ENCODE peak calls at places on chromosomes 6 and 20, in ten cellular contexts. One of them, this sample, is unnamed.

GRCh38 chr20:4449977-4450715 is 271.6 kb upstream of the PRND start:
- DNase-seq in stimulated activated effector memory CD8-positive, alpha-beta T cell treated with anti-CD3 and anti-CD28 coated beads, Interleukin-12 subunit alpha, Interleukin-12 subunit beta, amount 100 ng/mL, for 72 hours: peak
- DNase-seq in SK-N-MC: no peak
- DNase-seq in activated CD4-positive, alpha-beta T cell treated with anti-CD3 and anti-CD28 coated beads for 48 hours: peak
- DNase-seq in lower leg skin: no peak
- DNase-seq in fibroblast of pulmonary artery: peak
- DNase-seq in AML-193: no peak
- DNase-seq in HEK293T: peak
- DNase-seq in hepatocyte: peak
- DNase-seq in CD8-positive, alpha-beta T cell: no peak
- DNase-seq in this sample: no peak

GRCh38 chr6:124073021-124073420 is 269.4 kb downstream of the NKAIN2 start:
- DNase-seq in stimulated activated effector memory CD8-positive, alpha-beta T cell treated with anti-CD3 and anti-CD28 coated beads, Interleukin-12 subunit alpha, Interleukin-12 subunit beta, amount 100 ng/mL, for 72 hours: no peak
- DNase-seq in SK-N-MC: no peak
- DNase-seq in activated CD4-positive, alpha-beta T cell treated with anti-CD3 and anti-CD28 coated beads for 48 hours: no peak
- DNase-seq in lower leg skin: no peak
- DNase-seq in fibroblast of pulmonary artery: peak
- DNase-seq in AML-193: no peak
- DNase-seq in HEK293T: no peak
- DNase-seq in hepatocyte: no peak
- DNase-seq in CD8-positive, alpha-beta T cell: no peak
- DNase-seq in this sample: no peak

GRCh38 chr6:7106752-7107577 is 796 bp upstream of the RREB1 start:
- DNase-seq in stimulated activated effector memory CD8-positive, alpha-beta T cell treated with anti-CD3 and anti-CD28 coated beads, Interleukin-12 subunit alpha, Interleukin-12 subunit beta, amount 100 ng/mL, for 72 hours: peak
- DNase-seq in SK-N-MC: no peak
- DNase-seq in activated CD4-positive, alpha-beta T cell treated with anti-CD3 and anti-CD28 coated beads for 48 hours: peak
- DNase-seq in lower leg skin: peak
- DNase-seq in fibroblast of pulmonary artery: no peak
- DNase-seq in AML-193: peak
- DNase-seq in HEK293T: no peak
- DNase-seq in hepatocyte: peak
- DNase-seq in CD8-positive, alpha-beta T cell: peak
- DNase-seq in this sample: no peak

GRCh38 chr20:32681175-32682084 is 7.7 kb upstream of the C20orf203 start:
- DNase-seq in stimulated activated effector memory CD8-positive, alpha-beta T cell treated with anti-CD3 and anti-CD28 coated beads, Interleukin-12 subunit alpha, Interleukin-12 subunit beta, amount 100 ng/mL, for 72 hours: no peak
- DNase-seq in SK-N-MC: peak
- DNase-seq in activated CD4-positive, alpha-beta T cell treated with anti-CD3 and anti-CD28 coated beads for 48 hours: peak
- DNase-seq in lower leg skin: no peak
- DNase-seq in fibroblast of pulmonary artery: peak
- DNase-seq in AML-193: no peak
- DNase-seq in HEK293T: no peak
- DNase-seq in hepatocyte: peak
- DNase-seq in CD8-positive, alpha-beta T cell: no peak
- DNase-seq in this sample: peak

GRCh38 chr6:3919130-3919628 is 70.0 kb downstream of the FAM50B start:
- DNase-seq in stimulated activated effector memory CD8-positive, alpha-beta T cell treated with anti-CD3 and anti-CD28 coated beads, Interleukin-12 subunit alpha, Interleukin-12 subunit beta, amount 100 ng/mL, for 72 hours: no peak
- DNase-seq in SK-N-MC: no peak
- DNase-seq in activated CD4-positive, alpha-beta T cell treated with anti-CD3 and anti-CD28 coated beads for 48 hours: no peak
- DNase-seq in lower leg skin: peak
- DNase-seq in fibroblast of pulmonary artery: peak
- DNase-seq in AML-193: no peak
- DNase-seq in HEK293T: no peak
- DNase-seq in hepatocyte: no peak
- DNase-seq in CD8-positive, alpha-beta T cell: no peak
- DNase-seq in this sample: no peak

GRCh38 chr6:135117413-135117968 is 62.9 kb upstream of the HBS1L start:
- DNase-seq in stimulated activated effector memory CD8-positive, alpha-beta T cell treated with anti-CD3 and anti-CD28 coated beads, Interleukin-12 subunit alpha, Interleukin-12 subunit beta, amount 100 ng/mL, for 72 hours: no peak
- DNase-seq in SK-N-MC: no peak
- DNase-seq in activated CD4-positive, alpha-beta T cell treated with anti-CD3 and anti-CD28 coated beads for 48 hours: peak
- DNase-seq in lower leg skin: no peak
- DNase-seq in fibroblast of pulmonary artery: no peak
- DNase-seq in AML-193: no peak
- DNase-seq in HEK293T: no peak
- DNase-seq in hepatocyte: no peak
- DNase-seq in CD8-positive, alpha-beta T cell: no peak
- DNase-seq in this sample: peak

GRCh38 chr6:116139917-116140316 is 14.0 kb upstream of the COL10A1 start:
- DNase-seq in stimulated activated effector memory CD8-positive, alpha-beta T cell treated with anti-CD3 and anti-CD28 coated beads, Interleukin-12 subunit alpha, Interleukin-12 subunit beta, amount 100 ng/mL, for 72 hours: no peak
- DNase-seq in SK-N-MC: no peak
- DNase-seq in activated CD4-positive, alpha-beta T cell treated with anti-CD3 and anti-CD28 coated beads for 48 hours: no peak
- DNase-seq in lower leg skin: no peak
- DNase-seq in fibroblast of pulmonary artery: no peak
- DNase-seq in AML-193: no peak
- DNase-seq in HEK293T: no peak
- DNase-seq in hepatocyte: peak
- DNase-seq in CD8-positive, alpha-beta T cell: no peak
- DNase-seq in this sample: no peak

GRCh38 chr20:53751394-53752368 is 158.0 kb upstream of the ZNF217 start:
- DNase-seq in stimulated activated effector memory CD8-positive, alpha-beta T cell treated with anti-CD3 and anti-CD28 coated beads, Interleukin-12 subunit alpha, Interleukin-12 subunit beta, amount 100 ng/mL, for 72 hours: no peak
- DNase-seq in SK-N-MC: no peak
- DNase-seq in activated CD4-positive, alpha-beta T cell treated with anti-CD3 and anti-CD28 coated beads for 48 hours: peak
- DNase-seq in lower leg skin: no peak
- DNase-seq in fibroblast of pulmonary artery: no peak
- DNase-seq in AML-193: peak
- DNase-seq in HEK293T: no peak
- DNase-seq in hepatocyte: no peak
- DNase-seq in CD8-positive, alpha-beta T cell: no peak
- DNase-seq in this sample: peak

GRCh38 chr6:122077603-122078002 is 321.8 kb upstream of the HSF2 start:
- DNase-seq in stimulated activated effector memory CD8-positive, alpha-beta T cell treated with anti-CD3 and anti-CD28 coated beads, Interleukin-12 subunit alpha, Interleukin-12 subunit beta, amount 100 ng/mL, for 72 hours: no peak
- DNase-seq in SK-N-MC: no peak
- DNase-seq in activated CD4-positive, alpha-beta T cell treated with anti-CD3 and anti-CD28 coated beads for 48 hours: no peak
- DNase-seq in lower leg skin: no peak
- DNase-seq in fibroblast of pulmonary artery: no peak
- DNase-seq in AML-193: no peak
- DNase-seq in HEK293T: no peak
- DNase-seq in hepatocyte: no peak
- DNase-seq in CD8-positive, alpha-beta T cell: no peak
- DNase-seq in this sample: no peak

GRCh38 chr20:58637466-58638198 is 13.5 kb upstream of the STX16 start:
- DNase-seq in stimulated activated effector memory CD8-positive, alpha-beta T cell treated with anti-CD3 and anti-CD28 coated beads, Interleukin-12 subunit alpha, Interleukin-12 subunit beta, amount 100 ng/mL, for 72 hours: no peak
- DNase-seq in SK-N-MC: no peak
- DNase-seq in activated CD4-positive, alpha-beta T cell treated with anti-CD3 and anti-CD28 coated beads for 48 hours: no peak
- DNase-seq in lower leg skin: peak
- DNase-seq in fibroblast of pulmonary artery: no peak
- DNase-seq in AML-193: no peak
- DNase-seq in HEK293T: no peak
- DNase-seq in hepatocyte: no peak
- DNase-seq in CD8-positive, alpha-beta T cell: no peak
- DNase-seq in this sample: no peak

GRCh38 chr6:48564036-48564820 is 453.2 kb upstream of the PTCHD4 start:
- DNase-seq in stimulated activated effector memory CD8-positive, alpha-beta T cell treated with anti-CD3 and anti-CD28 coated beads, Interleukin-12 subunit alpha, Interleukin-12 subunit beta, amount 100 ng/mL, for 72 hours: no peak
- DNase-seq in SK-N-MC: no peak
- DNase-seq in activated CD4-positive, alpha-beta T cell treated with anti-CD3 and anti-CD28 coated beads for 48 hours: no peak
- DNase-seq in lower leg skin: no peak
- DNase-seq in fibroblast of pulmonary artery: no peak
- DNase-seq in AML-193: no peak
- DNase-seq in HEK293T: no peak
- DNase-seq in hepatocyte: no peak
- DNase-seq in CD8-positive, alpha-beta T cell: no peak
- DNase-seq in this sample: no peak

GRCh38 chr20:62063601-62063980 is 2.1 kb downstream of the TAF4 start:
- DNase-seq in stimulated activated effector memory CD8-positive, alpha-beta T cell treated with anti-CD3 and anti-CD28 coated beads, Interleukin-12 subunit alpha, Interleukin-12 subunit beta, amount 100 ng/mL, for 72 hours: no peak
- DNase-seq in SK-N-MC: no peak
- DNase-seq in activated CD4-positive, alpha-beta T cell treated with anti-CD3 and anti-CD28 coated beads for 48 hours: no peak
- DNase-seq in lower leg skin: no peak
- DNase-seq in fibroblast of pulmonary artery: no peak
- DNase-seq in AML-193: no peak
- DNase-seq in HEK293T: no peak
- DNase-seq in hepatocyte: peak
- DNase-seq in CD8-positive, alpha-beta T cell: no peak
- DNase-seq in this sample: no peak

GRCh38 chr6:21350917-21351316 is 242.6 kb upstream of the SOX4 start:
- DNase-seq in stimulated activated effector memory CD8-positive, alpha-beta T cell treated with anti-CD3 and anti-CD28 coated beads, Interleukin-12 subunit alpha, Interleukin-12 subunit beta, amount 100 ng/mL, for 72 hours: no peak
- DNase-seq in SK-N-MC: no peak
- DNase-seq in activated CD4-positive, alpha-beta T cell treated with anti-CD3 and anti-CD28 coated beads for 48 hours: no peak
- DNase-seq in lower leg skin: no peak
- DNase-seq in fibroblast of pulmonary artery: no peak
- DNase-seq in AML-193: no peak
- DNase-seq in HEK293T: no peak
- DNase-seq in hepatocyte: no peak
- DNase-seq in CD8-positive, alpha-beta T cell: no peak
- DNase-seq in this sample: no peak

GRCh38 chr6:110338820-110339470 is 19.2 kb downstream of the METTL24 start:
- DNase-seq in stimulated activated effector memory CD8-positive, alpha-beta T cell treated with anti-CD3 and anti-CD28 coated beads, Interleukin-12 subunit alpha, Interleukin-12 subunit beta, amount 100 ng/mL, for 72 hours: no peak
- DNase-seq in SK-N-MC: no peak
- DNase-seq in activated CD4-positive, alpha-beta T cell treated with anti-CD3 and anti-CD28 coated beads for 48 hours: no peak
- DNase-seq in lower leg skin: no peak
- DNase-seq in fibroblast of pulmonary artery: peak
- DNase-seq in AML-193: no peak
- DNase-seq in HEK293T: no peak
- DNase-seq in hepatocyte: no peak
- DNase-seq in CD8-positive, alpha-beta T cell: no peak
- DNase-seq in this sample: no peak

GRCh38 chr6:89987830-89988229 is 93.6 kb downstream of the GJA10 start:
- DNase-seq in stimulated activated effector memory CD8-positive, alpha-beta T cell treated with anti-CD3 and anti-CD28 coated beads, Interleukin-12 subunit alpha, Interleukin-12 subunit beta, amount 100 ng/mL, for 72 hours: no peak
- DNase-seq in SK-N-MC: no peak
- DNase-seq in activated CD4-positive, alpha-beta T cell treated with anti-CD3 and anti-CD28 coated beads for 48 hours: no peak
- DNase-seq in lower leg skin: no peak
- DNase-seq in fibroblast of pulmonary artery: no peak
- DNase-seq in AML-193: no peak
- DNase-seq in HEK293T: no peak
- DNase-seq in hepatocyte: no peak
- DNase-seq in CD8-positive, alpha-beta T cell: no peak
- DNase-seq in this sample: no peak

GRCh38 chr20:60262967-60263603 is 304.9 kb downstream of the CDH26 start:
- DNase-seq in stimulated activated effector memory CD8-positive, alpha-beta T cell treated with anti-CD3 and anti-CD28 coated beads, Interleukin-12 subunit alpha, Interleukin-12 subunit beta, amount 100 ng/mL, for 72 hours: peak
- DNase-seq in SK-N-MC: no peak
- DNase-seq in activated CD4-positive, alpha-beta T cell treated with anti-CD3 and anti-CD28 coated beads for 48 hours: peak
- DNase-seq in lower leg skin: no peak
- DNase-seq in fibroblast of pulmonary artery: no peak
- DNase-seq in AML-193: peak
- DNase-seq in HEK293T: peak
- DNase-seq in hepatocyte: no peak
- DNase-seq in CD8-positive, alpha-beta T cell: peak
- DNase-seq in this sample: peak

GRCh38 chr6:36373368-36374009 is 14.0 kb downstream of the ETV7 start:
- DNase-seq in stimulated activated effector memory CD8-positive, alpha-beta T cell treated with anti-CD3 and anti-CD28 coated beads, Interleukin-12 subunit alpha, Interleukin-12 subunit beta, amount 100 ng/mL, for 72 hours: no peak
- DNase-seq in SK-N-MC: no peak
- DNase-seq in activated CD4-positive, alpha-beta T cell treated with anti-CD3 and anti-CD28 coated beads for 48 hours: no peak
- DNase-seq in lower leg skin: no peak
- DNase-seq in fibroblast of pulmonary artery: no peak
- DNase-seq in AML-193: peak
- DNase-seq in HEK293T: no peak
- DNase-seq in hepatocyte: no peak
- DNase-seq in CD8-positive, alpha-beta T cell: no peak
- DNase-seq in this sample: no peak

GRCh38 chr6:111871725-111872520 is 1.3 kb downstream of the FYN start:
- DNase-seq in stimulated activated effector memory CD8-positive, alpha-beta T cell treated with anti-CD3 and anti-CD28 coated beads, Interleukin-12 subunit alpha, Interleukin-12 subunit beta, amount 100 ng/mL, for 72 hours: peak
- DNase-seq in SK-N-MC: no peak
- DNase-seq in activated CD4-positive, alpha-beta T cell treated with anti-CD3 and anti-CD28 coated beads for 48 hours: peak
- DNase-seq in lower leg skin: no peak
- DNase-seq in fibroblast of pulmonary artery: peak
- DNase-seq in AML-193: peak
- DNase-seq in HEK293T: peak
- DNase-seq in hepatocyte: peak
- DNase-seq in CD8-positive, alpha-beta T cell: no peak
- DNase-seq in this sample: no peak

GRCh38 chr6:33091957-33092356 is 16.2 kb downstream of the HLA-DPB1 start:
- DNase-seq in stimulated activated effector memory CD8-positive, alpha-beta T cell treated with anti-CD3 and anti-CD28 coated beads, Interleukin-12 subunit alpha, Interleukin-12 subunit beta, amount 100 ng/mL, for 72 hours: peak
- DNase-seq in SK-N-MC: no peak
- DNase-seq in activated CD4-positive, alpha-beta T cell treated with anti-CD3 and anti-CD28 coated beads for 48 hours: peak
- DNase-seq in lower leg skin: peak
- DNase-seq in fibroblast of pulmonary artery: no peak
- DNase-seq in AML-193: peak
- DNase-seq in HEK293T: peak
- DNase-seq in hepatocyte: no peak
- DNase-seq in CD8-positive, alpha-beta T cell: peak
- DNase-seq in this sample: peak

GRCh38 chr6:131966443-131966842 is 15.3 kb upstream of the CCN2 start:
- DNase-seq in stimulated activated effector memory CD8-positive, alpha-beta T cell treated with anti-CD3 and anti-CD28 coated beads, Interleukin-12 subunit alpha, Interleukin-12 subunit beta, amount 100 ng/mL, for 72 hours: no peak
- DNase-seq in SK-N-MC: no peak
- DNase-seq in activated CD4-positive, alpha-beta T cell treated with anti-CD3 and anti-CD28 coated beads for 48 hours: no peak
- DNase-seq in lower leg skin: no peak
- DNase-seq in fibroblast of pulmonary artery: no peak
- DNase-seq in AML-193: no peak
- DNase-seq in HEK293T: peak
- DNase-seq in hepatocyte: no peak
- DNase-seq in CD8-positive, alpha-beta T cell: no peak
- DNase-seq in this sample: no peak

GRCh38 chr6:32700391-32701040 is 34.1 kb upstream of the HLA-DQB1 start:
- DNase-seq in stimulated activated effector memory CD8-positive, alpha-beta T cell treated with anti-CD3 and anti-CD28 coated beads, Interleukin-12 subunit alpha, Interleukin-12 subunit beta, amount 100 ng/mL, for 72 hours: peak
- DNase-seq in SK-N-MC: peak
- DNase-seq in activated CD4-positive, alpha-beta T cell treated with anti-CD3 and anti-CD28 coated beads for 48 hours: peak
- DNase-seq in lower leg skin: no peak
- DNase-seq in fibroblast of pulmonary artery: peak
- DNase-seq in AML-193: peak
- DNase-seq in HEK293T: peak
- DNase-seq in hepatocyte: peak
- DNase-seq in CD8-positive, alpha-beta T cell: peak
- DNase-seq in this sample: peak

GRCh38 chr6:70738028-70738427 is 70.3 kb downstream of the SMAP1 start:
- DNase-seq in stimulated activated effector memory CD8-positive, alpha-beta T cell treated with anti-CD3 and anti-CD28 coated beads, Interleukin-12 subunit alpha, Interleukin-12 subunit beta, amount 100 ng/mL, for 72 hours: no peak
- DNase-seq in SK-N-MC: no peak
- DNase-seq in activated CD4-positive, alpha-beta T cell treated with anti-CD3 and anti-CD28 coated beads for 48 hours: no peak
- DNase-seq in lower leg skin: no peak
- DNase-seq in fibroblast of pulmonary artery: no peak
- DNase-seq in AML-193: no peak
- DNase-seq in HEK293T: no peak
- DNase-seq in hepatocyte: no peak
- DNase-seq in CD8-positive, alpha-beta T cell: no peak
- DNase-seq in this sample: no peak

GRCh38 chr6:13485923-13486557 is 1.4 kb downstream of the GFOD1 start:
- DNase-seq in stimulated activated effector memory CD8-positive, alpha-beta T cell treated with anti-CD3 and anti-CD28 coated beads, Interleukin-12 subunit alpha, Interleukin-12 subunit beta, amount 100 ng/mL, for 72 hours: no peak
- DNase-seq in SK-N-MC: no peak
- DNase-seq in activated CD4-positive, alpha-beta T cell treated with anti-CD3 and anti-CD28 coated beads for 48 hours: peak
- DNase-seq in lower leg skin: no peak
- DNase-seq in fibroblast of pulmonary artery: peak
- DNase-seq in AML-193: peak
- DNase-seq in HEK293T: peak
- DNase-seq in hepatocyte: peak
- DNase-seq in CD8-positive, alpha-beta T cell: no peak
- DNase-seq in this sample: peak

This sample was measured in MM.1S.